ENCODE peak calls at places on chromosome 20, in nine cellular contexts. One of them, this sample, is unnamed. For H3K4me1, the result is how much of the 10 kb centered on the place peaks cover.

GRCh38 chr20:62651285-62652021 is 9.2 kb downstream of the SLCO4A1 start:
- DNase-seq in breast epithelium: peak
- DNase-seq in Panc1: no peak
- DNase-seq in upper lobe of left lung: peak
- DNase-seq in H1: no peak
- DNase-seq in suprapubic skin: no peak
- DNase-seq in HCT116: no peak
- DNase-seq in HepG2: no peak
- DNase-seq in SK-N-SH: peak
- DNase-seq in this sample: no peak

GRCh38 chr20:57844626-57845596 is 135.1 kb upstream of the PMEPA1 start:
- DNase-seq in H1: no peak
- DNase-seq in breast epithelium: no peak
- DNase-seq in upper lobe of left lung: no peak
- DNase-seq in Panc1: no peak
- DNase-seq in HepG2: no peak
- DNase-seq in SK-N-SH: no peak
- DNase-seq in suprapubic skin: no peak
- DNase-seq in HCT116: no peak
- DNase-seq in this sample: peak

GRCh38 chr20:6870559-6870958 is 103.1 kb downstream of the BMP2 start:
- DNase-seq in Panc1: no peak
- DNase-seq in suprapubic skin: no peak
- DNase-seq in HCT116: no peak
- DNase-seq in breast epithelium: no peak
- DNase-seq in SK-N-SH: no peak
- DNase-seq in H1: no peak
- DNase-seq in HepG2: no peak
- DNase-seq in upper lobe of left lung: no peak
- DNase-seq in this sample: no peak

GRCh38 chr20:34938466-34939163 is 17.0 kb downstream of the GSS start:
- DNase-seq in HCT116: no peak
- DNase-seq in upper lobe of left lung: peak
- DNase-seq in suprapubic skin: no peak
- DNase-seq in SK-N-SH: no peak
- DNase-seq in H1: no peak
- DNase-seq in breast epithelium: peak
- DNase-seq in HepG2: no peak
- DNase-seq in Panc1: no peak
- DNase-seq in this sample: no peak

GRCh38 chr20:50824137-50824536 is 29.3 kb downstream of the BCAS4 start:
- DNase-seq in suprapubic skin: no peak
- DNase-seq in upper lobe of left lung: peak
- DNase-seq in HCT116: no peak
- DNase-seq in Panc1: no peak
- DNase-seq in HepG2: no peak
- DNase-seq in H1: no peak
- DNase-seq in SK-N-SH: no peak
- DNase-seq in breast epithelium: peak
- DNase-seq in this sample: no peak

GRCh38 chr20:36093025-36093803 is 61.3 kb upstream of the EPB41L1 start:
- DNase-seq in upper lobe of left lung: peak
- DNase-seq in SK-N-SH: peak
- DNase-seq in HCT116: no peak
- DNase-seq in H1: no peak
- DNase-seq in suprapubic skin: peak
- DNase-seq in breast epithelium: peak
- DNase-seq in Panc1: no peak
- DNase-seq in HepG2: no peak
- DNase-seq in this sample: no peak

GRCh38 chr20:32114305-32114960 is 4.9 kb downstream of the TM9SF4 start:
- DNase-seq in Panc1: no peak
- DNase-seq in suprapubic skin: peak
- DNase-seq in upper lobe of left lung: no peak
- DNase-seq in breast epithelium: peak
- DNase-seq in SK-N-SH: peak
- DNase-seq in HepG2: no peak
- DNase-seq in H1: no peak
- DNase-seq in HCT116: no peak
- DNase-seq in this sample: no peak

GRCh38 chr20:58231678-58232077 is 3.2 kb upstream of the ANKRD60 start:
- DNase-seq in SK-N-SH: peak
- DNase-seq in H1: no peak
- DNase-seq in breast epithelium: no peak
- DNase-seq in upper lobe of left lung: no peak
- DNase-seq in Panc1: no peak
- DNase-seq in suprapubic skin: no peak
- DNase-seq in HepG2: peak
- DNase-seq in HCT116: no peak
- DNase-seq in this sample: no peak

GRCh38 chr20:57672164-57672563 is 37.7 kb downstream of the PMEPA1 start:
- DNase-seq in Panc1: no peak
- DNase-seq in upper lobe of left lung: peak
- DNase-seq in HepG2: no peak
- DNase-seq in H1: no peak
- DNase-seq in breast epithelium: no peak
- DNase-seq in HCT116: no peak
- DNase-seq in suprapubic skin: peak
- DNase-seq in SK-N-SH: peak
- DNase-seq in this sample: no peak

GRCh38 chr20:33668087-33668790 is 1.5 kb downstream of the ACTL10 start:
- DNase-seq in HCT116: no peak
- DNase-seq in HepG2: no peak
- DNase-seq in upper lobe of left lung: peak
- DNase-seq in suprapubic skin: peak
- DNase-seq in breast epithelium: no peak
- DNase-seq in SK-N-SH: peak
- DNase-seq in Panc1: no peak
- DNase-seq in H1: no peak
- DNase-seq in this sample: no peak

GRCh38 chr20:33670715-33671499 is 3.3 kb downstream of the NECAB3 start:
- DNase-seq in SK-N-SH: no peak
- DNase-seq in breast epithelium: no peak
- DNase-seq in HepG2: no peak
- DNase-seq in H1: no peak
- DNase-seq in HCT116: no peak
- DNase-seq in upper lobe of left lung: no peak
- DNase-seq in suprapubic skin: no peak
- DNase-seq in Panc1: no peak
- DNase-seq in this sample: no peak

GRCh38 chr20:33668791-33669155 is 2.0 kb downstream of the ACTL10 start:
- DNase-seq in breast epithelium: no peak
- DNase-seq in Panc1: no peak
- DNase-seq in HCT116: no peak
- DNase-seq in suprapubic skin: no peak
- DNase-seq in HepG2: no peak
- DNase-seq in upper lobe of left lung: no peak
- DNase-seq in H1: no peak
- DNase-seq in SK-N-SH: no peak
- DNase-seq in this sample: no peak

GRCh38 chr20:33669873-33670640 is 3.3 kb downstream of the ACTL10 start:
- DNase-seq in suprapubic skin: no peak
- DNase-seq in HCT116: no peak
- DNase-seq in SK-N-SH: no peak
- DNase-seq in H1: no peak
- DNase-seq in upper lobe of left lung: no peak
- DNase-seq in HepG2: no peak
- DNase-seq in breast epithelium: no peak
- DNase-seq in Panc1: no peak
- DNase-seq in this sample: no peak

GRCh38 chr20:33669224-33669623 is 2.5 kb downstream of the ACTL10 start:
- DNase-seq in H1: no peak
- DNase-seq in breast epithelium: no peak
- DNase-seq in HCT116: no peak
- DNase-seq in Panc1: no peak
- DNase-seq in suprapubic skin: no peak
- DNase-seq in upper lobe of left lung: no peak
- DNase-seq in SK-N-SH: no peak
- DNase-seq in HepG2: no peak
- DNase-seq in this sample: no peak
- H3K4me1 ChIP-seq in H1: under half
- H3K4me1 ChIP-seq in breast epithelium: under half
- H3K4me1 ChIP-seq in HCT116: under half
- H3K4me1 ChIP-seq in Panc1: under half
- H3K4me1 ChIP-seq in suprapubic skin: half or more
- H3K4me1 ChIP-seq in upper lobe of left lung: half or more
- H3K4me1 ChIP-seq in SK-N-SH: under half
- H3K4me1 ChIP-seq in HepG2: under half
- H3K4me1 ChIP-seq in this sample: half or more

DNA sequence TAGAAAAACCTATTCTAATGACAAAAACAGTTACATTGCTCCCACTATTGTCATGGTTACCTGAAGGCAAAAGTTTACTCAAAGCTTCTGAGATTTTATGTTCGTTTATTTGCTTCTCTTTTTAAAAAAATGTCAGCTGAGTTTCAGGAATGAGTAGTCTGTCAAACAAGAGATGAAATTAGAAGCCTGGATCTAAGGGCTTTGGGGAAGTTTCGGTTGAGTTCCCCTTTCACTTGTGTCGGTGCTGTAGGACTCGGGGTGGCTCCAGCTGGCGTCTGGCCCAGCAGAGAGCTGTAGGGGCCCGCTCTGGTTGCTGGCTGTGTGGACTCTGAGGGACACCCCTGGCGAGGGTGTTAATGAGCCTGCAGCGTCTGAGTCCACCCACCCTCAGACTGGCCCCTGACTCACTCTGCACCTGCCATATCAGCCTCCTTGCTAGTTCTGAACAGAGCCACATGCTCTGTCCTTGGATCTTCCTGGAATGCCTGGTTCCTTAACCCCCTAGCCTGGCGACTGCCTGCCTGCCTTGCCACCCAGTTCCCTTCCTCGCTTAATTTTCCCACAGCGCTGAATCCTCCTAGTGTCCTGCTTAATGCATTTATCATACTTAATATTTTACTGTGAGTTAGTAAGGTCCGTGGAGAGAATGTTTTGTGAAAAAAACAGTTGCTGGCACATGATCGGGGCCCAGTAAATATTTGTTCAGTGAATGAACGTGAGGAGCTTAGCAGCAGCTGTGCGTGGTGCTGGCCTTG is 1.4 kb downstream of the DNAJC5 start:
- DNase-seq in suprapubic skin: no peak
- DNase-seq in breast epithelium: no peak
- DNase-seq in H1: no peak
- DNase-seq in upper lobe of left lung: peak
- DNase-seq in HepG2: peak
- DNase-seq in Panc1: no peak
- DNase-seq in HCT116: no peak
- DNase-seq in SK-N-SH: no peak
- DNase-seq in this sample: no peak
- TF ChIP-seq POLR2AphosphoS5 in suprapubic skin: no peak
- TF ChIP-seq POLR2AphosphoS5 in breast epithelium: no peak
- TF ChIP-seq POLR2AphosphoS5 in H1: no peak
- TF ChIP-seq POLR2AphosphoS5 in upper lobe of left lung: no peak
- TF ChIP-seq POLR2AphosphoS5 in HepG2: no peak
- TF ChIP-seq POLR2AphosphoS5 in Panc1: no peak
- TF ChIP-seq POLR2AphosphoS5 in HCT116: no peak
- TF ChIP-seq POLR2AphosphoS5 in SK-N-SH: no peak
- TF ChIP-seq POLR2AphosphoS5 in this sample: no peak

DNA sequence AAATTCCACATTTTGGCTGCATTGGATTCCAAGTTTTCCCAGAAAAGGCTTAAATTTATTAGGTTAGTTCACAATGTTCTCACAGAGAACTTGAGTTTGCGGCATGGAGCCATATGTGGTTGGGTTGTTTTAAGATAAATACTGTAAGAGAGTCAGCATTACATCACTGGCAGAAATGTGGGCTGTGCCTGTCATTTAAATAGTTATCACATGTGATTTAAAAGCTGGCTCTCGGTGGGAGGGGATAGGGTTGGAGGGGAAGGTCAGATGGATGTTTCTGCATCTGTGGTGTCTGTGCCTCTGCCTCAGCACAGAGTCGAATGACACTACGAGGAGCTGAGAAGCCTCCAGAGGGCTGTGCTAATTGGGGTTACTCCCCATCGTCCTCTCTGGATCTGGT is 73.8 kb upstream of the SCP2D1 start:
- DNase-seq in breast epithelium: no peak
- DNase-seq in H1: peak
- DNase-seq in Panc1: no peak
- DNase-seq in SK-N-SH: peak
- DNase-seq in suprapubic skin: no peak
- DNase-seq in HepG2: no peak
- DNase-seq in upper lobe of left lung: no peak
- DNase-seq in HCT116: no peak
- DNase-seq in this sample: no peak
- H3K27ac ChIP-seq in breast epithelium: peak
- H3K27ac ChIP-seq in H1: no peak
- H3K27ac ChIP-seq in Panc1: no peak
- H3K27ac ChIP-seq in SK-N-SH: peak
- H3K27ac ChIP-seq in suprapubic skin: no peak
- H3K27ac ChIP-seq in HepG2: no peak
- H3K27ac ChIP-seq in upper lobe of left lung: no peak
- H3K27ac ChIP-seq in HCT116: no peak
- H3K27ac ChIP-seq in this sample: peak

DNA sequence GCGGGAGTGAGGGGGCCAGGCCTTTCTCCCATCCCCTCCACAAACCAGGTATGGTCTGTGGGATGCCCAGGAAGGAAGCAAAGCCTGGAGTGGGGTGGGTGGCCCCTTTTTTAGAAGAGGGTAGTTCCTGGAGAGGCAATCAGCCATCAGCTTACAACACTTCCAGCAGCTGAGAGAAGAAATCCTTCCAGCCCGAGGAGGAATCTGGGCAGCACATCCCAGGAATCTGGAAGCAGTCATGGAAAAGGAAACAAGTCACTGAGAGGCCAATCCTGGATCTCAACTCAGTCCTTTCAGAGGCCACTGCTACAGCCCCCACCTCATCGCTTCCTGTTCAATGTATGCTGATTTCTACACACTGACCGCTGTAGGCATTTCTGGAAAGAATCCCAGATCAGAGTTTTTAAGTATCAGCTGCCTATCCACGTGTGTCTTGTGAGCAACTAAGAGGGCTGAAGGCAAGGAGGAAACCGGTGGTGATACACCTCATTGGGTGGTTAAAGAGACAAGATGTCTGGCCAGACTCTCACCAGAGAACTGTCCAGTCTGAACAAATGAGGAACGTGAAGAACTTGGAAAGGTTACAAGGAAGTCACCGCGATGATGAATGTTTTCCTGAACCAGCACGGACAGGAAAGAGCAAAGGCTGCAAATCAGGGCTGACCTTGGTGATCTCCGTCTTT is 92.9 kb upstream of the SHLD1 start:
- DNase-seq in H1: no peak
- DNase-seq in HepG2: peak
- DNase-seq in Panc1: peak
- DNase-seq in upper lobe of left lung: peak
- DNase-seq in breast epithelium: peak
- DNase-seq in suprapubic skin: no peak
- DNase-seq in HCT116: no peak
- DNase-seq in SK-N-SH: peak
- DNase-seq in this sample: no peak
- H3K4me1 ChIP-seq in H1: under half
- H3K4me1 ChIP-seq in HepG2: half or more
- H3K4me1 ChIP-seq in Panc1: under half
- H3K4me1 ChIP-seq in upper lobe of left lung: half or more
- H3K4me1 ChIP-seq in breast epithelium: under half
- H3K4me1 ChIP-seq in suprapubic skin: under half
- H3K4me1 ChIP-seq in HCT116: under half
- H3K4me1 ChIP-seq in SK-N-SH: under half
- H3K4me1 ChIP-seq in this sample: under half

GRCh38 chr20:61135266-61135665 is 116.8 kb upstream of the CDH4 start:
- DNase-seq in suprapubic skin: no peak
- DNase-seq in SK-N-SH: no peak
- DNase-seq in HepG2: no peak
- DNase-seq in HCT116: no peak
- DNase-seq in H1: no peak
- DNase-seq in Panc1: no peak
- DNase-seq in breast epithelium: no peak
- DNase-seq in upper lobe of left lung: no peak
- DNase-seq in this sample: no peak
- TF ChIP-seq POLR2AphosphoS5 in suprapubic skin: no peak
- TF ChIP-seq POLR2AphosphoS5 in SK-N-SH: no peak
- TF ChIP-seq POLR2AphosphoS5 in HepG2: no peak
- TF ChIP-seq POLR2AphosphoS5 in HCT116: no peak
- TF ChIP-seq POLR2AphosphoS5 in H1: no peak
- TF ChIP-seq POLR2AphosphoS5 in Panc1: no peak
- TF ChIP-seq POLR2AphosphoS5 in breast epithelium: no peak
- TF ChIP-seq POLR2AphosphoS5 in upper lobe of left lung: no peak
- TF ChIP-seq POLR2AphosphoS5 in this sample: no peak